ENCODE peak calls at places on chromosomes 13 and 19, in four cellular contexts. One of them, this sample, is unnamed.
A peak's percentile ranks its signal among the peaks of the same experiment; 100 is the strongest.

GRCh38 chr19:46762245-46762890 is 16.1 kb upstream of the STRN4 start:
- DNase-seq in tibial nerve: no peak
- DNase-seq in BJ: no peak
- DNase-seq in OCI-LY7: no peak
- DNase-seq in this sample: no peak

GRCh38 chr13:34627499-34627898 is 314.6 kb upstream of the NBEA start:
- DNase-seq in tibial nerve: no peak
- DNase-seq in BJ: no peak
- DNase-seq in OCI-LY7: no peak
- DNase-seq in this sample: no peak

GRCh38 chr13:44857061-44857460 is 132.2 kb downstream of the NUFIP1 start:
- DNase-seq in tibial nerve: no peak
- DNase-seq in BJ: no peak
- DNase-seq in OCI-LY7: no peak
- DNase-seq in this sample: no peak

GRCh38 chr19:18194554-18195238 is 1.7 kb downstream of the MPV17L2 start:
- DNase-seq in tibial nerve: no peak
- DNase-seq in BJ: no peak
- DNase-seq in OCI-LY7: peak; percentile 66
- DNase-seq in this sample: no peak

GRCh38 chr13:113584870-113585671 is 518 bp downstream of the TFDP1 start:
- DNase-seq in tibial nerve: no peak
- DNase-seq in BJ: no peak
- DNase-seq in OCI-LY7: peak; percentile 36
- DNase-seq in this sample: no peak

GRCh38 chr19:12247644-12248222 is 47.0 kb downstream of the ZNF44 start:
- DNase-seq in tibial nerve: no peak
- DNase-seq in BJ: no peak
- DNase-seq in OCI-LY7: no peak
- DNase-seq in this sample: no peak

GRCh38 chr13:94233401-94233800 is 246.1 kb downstream of the DCT start:
- DNase-seq in tibial nerve: no peak
- DNase-seq in BJ: peak; percentile 44
- DNase-seq in OCI-LY7: no peak
- DNase-seq in this sample: peak; percentile 50

GRCh38 chr19:38004505-38005223 is 97.7 kb downstream of the SIPA1L3 start:
- DNase-seq in tibial nerve: peak; percentile 74
- DNase-seq in BJ: peak; percentile 95
- DNase-seq in OCI-LY7: peak; percentile 93
- DNase-seq in this sample: peak; percentile 96

GRCh38 chr13:80924596-80924995 is 583.7 kb upstream of the SPRY2 start:
- DNase-seq in tibial nerve: no peak
- DNase-seq in BJ: no peak
- DNase-seq in OCI-LY7: no peak
- DNase-seq in this sample: no peak

GRCh38 chr19:13033244-13033643 is 38.0 kb downstream of the NFIX start:
- DNase-seq in tibial nerve: no peak
- DNase-seq in BJ: no peak
- DNase-seq in OCI-LY7: peak; percentile 19
- DNase-seq in this sample: no peak

GRCh38 chr19:17103177-17103576 is 27.6 kb downstream of the MYO9B start:
- DNase-seq in tibial nerve: no peak
- DNase-seq in BJ: no peak
- DNase-seq in OCI-LY7: no peak
- DNase-seq in this sample: no peak
- TF ChIP-seq CTCF in tibial nerve: no peak
- TF ChIP-seq CTCF in BJ: peak; percentile 72
- TF ChIP-seq CTCF in OCI-LY7: peak; percentile 77
- TF ChIP-seq CTCF in this sample: peak; percentile 74

DNA sequence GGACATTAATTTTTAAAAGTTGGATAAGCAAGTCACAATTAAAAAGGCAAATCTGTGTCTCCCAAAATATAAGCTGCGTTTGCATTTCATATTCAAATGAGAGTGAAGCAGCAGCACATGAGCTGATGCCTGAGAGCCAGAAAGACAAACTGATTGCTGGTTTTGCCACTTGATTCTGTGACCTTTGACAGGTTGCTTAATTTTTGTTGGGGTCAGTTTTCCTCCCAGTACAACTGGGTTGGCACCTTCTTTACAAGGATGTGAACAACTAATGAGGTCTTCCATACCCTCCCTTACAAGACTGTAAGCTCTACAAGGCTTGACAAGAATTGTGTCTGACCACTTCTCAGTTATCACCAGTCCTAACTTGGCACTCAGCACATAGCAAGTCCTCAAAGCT is 8.1 kb upstream of the KLF12 start:
- DNase-seq in tibial nerve: no peak
- DNase-seq in BJ: no peak
- DNase-seq in OCI-LY7: no peak
- DNase-seq in this sample: no peak
- H3K4me3 ChIP-seq in tibial nerve: no peak overlapping the region
- H3K4me3 ChIP-seq in BJ: no peak overlapping the region
- H3K4me3 ChIP-seq in OCI-LY7: no peak overlapping the region
- H3K4me3 ChIP-seq in this sample: no peak overlapping the region

DNA sequence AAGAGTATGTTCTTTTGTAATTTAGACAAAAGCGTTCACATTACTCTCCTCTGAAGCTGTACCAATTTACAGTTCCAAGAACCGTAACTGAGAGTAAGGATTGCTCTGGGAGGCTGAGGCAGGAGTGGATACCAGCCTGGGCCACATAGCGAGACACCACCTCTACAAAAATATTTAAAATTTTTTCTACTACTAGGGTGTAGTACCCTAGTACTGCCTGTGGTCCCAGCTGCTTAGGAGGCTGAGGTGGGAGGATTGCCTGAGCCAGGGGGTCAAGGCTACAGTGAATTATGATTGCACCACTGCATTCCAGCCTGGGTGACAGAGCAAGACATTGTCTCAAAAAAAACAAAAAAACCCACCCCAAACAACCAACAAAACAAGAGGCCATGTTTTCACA is 12.1 kb upstream of the CYP2A6 start:
- DNase-seq in tibial nerve: no peak
- DNase-seq in BJ: no peak
- DNase-seq in OCI-LY7: no peak
- DNase-seq in this sample: no peak
- TF ChIP-seq CTCF in tibial nerve: no peak
- TF ChIP-seq CTCF in BJ: peak; percentile 7
- TF ChIP-seq CTCF in OCI-LY7: no peak
- TF ChIP-seq CTCF in this sample: peak; percentile 7

GRCh38 chr19:16001481-16002312 is 52.9 kb downstream of the OR10H4 start:
- DNase-seq in tibial nerve: no peak
- DNase-seq in BJ: no peak
- DNase-seq in OCI-LY7: peak; percentile 8
- DNase-seq in this sample: no peak
- H3K4me3 ChIP-seq in tibial nerve: peak overlapping the region; percentile 18
- H3K4me3 ChIP-seq in BJ: peak overlapping the region; percentile 28
- H3K4me3 ChIP-seq in OCI-LY7: peak overlapping the region; percentile 26
- H3K4me3 ChIP-seq in this sample: peak overlapping the region; percentile 37

GRCh38 chr13:53206455-53206854 is 177.8 kb downstream of the OLFM4 start:
- DNase-seq in tibial nerve: no peak
- DNase-seq in BJ: no peak
- DNase-seq in OCI-LY7: peak; percentile 1
- DNase-seq in this sample: no peak
- TF ChIP-seq CTCF in tibial nerve: no peak
- TF ChIP-seq CTCF in BJ: peak; percentile 33
- TF ChIP-seq CTCF in OCI-LY7: peak; percentile 72
- TF ChIP-seq CTCF in this sample: peak; percentile 13

DNA sequence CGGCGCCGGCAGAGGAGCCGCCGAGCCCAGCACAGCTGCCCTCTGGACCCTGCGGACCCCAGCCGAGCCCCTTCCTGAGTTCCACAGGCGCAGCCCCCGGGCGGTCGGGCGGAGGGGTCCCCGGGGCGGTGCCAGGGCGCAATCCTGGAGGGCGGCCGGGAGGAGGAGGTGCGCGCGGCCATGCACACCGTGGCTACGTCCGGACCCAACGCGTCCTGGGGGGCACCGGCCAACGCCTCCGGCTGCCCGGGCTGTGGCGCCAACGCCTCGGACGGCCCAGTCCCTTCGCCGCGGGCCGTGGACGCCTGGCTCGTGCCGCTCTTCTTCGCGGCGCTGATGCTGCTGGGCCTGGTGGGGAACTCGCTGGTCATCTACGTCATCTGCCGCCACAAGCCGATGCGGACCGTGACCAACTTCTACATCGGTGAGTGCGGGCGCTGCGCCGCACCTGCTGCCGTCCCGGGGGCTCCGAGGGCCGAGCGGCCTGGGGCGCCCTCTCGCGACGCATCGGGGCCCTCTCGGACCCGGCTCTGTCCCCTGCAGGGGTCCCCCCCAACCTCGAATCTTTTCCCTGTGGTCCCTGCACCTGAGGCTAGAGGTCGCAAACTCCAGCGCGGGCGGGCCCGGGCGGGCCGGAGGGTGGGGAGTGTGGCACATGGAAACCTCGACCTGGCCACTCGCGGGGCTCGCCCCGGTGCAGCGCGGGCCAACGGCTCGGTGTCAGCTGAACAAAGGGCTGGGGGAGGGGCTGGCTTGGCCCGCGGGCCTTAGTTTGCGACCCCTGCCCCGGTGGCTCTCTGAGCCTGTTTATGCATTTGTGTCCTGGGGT is at the start of gene KISS1R:
- DNase-seq in tibial nerve: no peak
- DNase-seq in BJ: no peak
- DNase-seq in OCI-LY7: peak; percentile 78
- DNase-seq in this sample: no peak
- H3K4me3 ChIP-seq in tibial nerve: peak within 1 kb of the TSS; percentile 14
- H3K4me3 ChIP-seq in BJ: no peak within 1 kb of the TSS
- H3K4me3 ChIP-seq in OCI-LY7: peak within 1 kb of the TSS; percentile 23
- H3K4me3 ChIP-seq in this sample: no peak within 1 kb of the TSS

GRCh38 chr19:4354897-4355296 is 11.5 kb downstream of the MPND start:
- DNase-seq in tibial nerve: no peak
- DNase-seq in BJ: no peak
- DNase-seq in OCI-LY7: no peak
- DNase-seq in this sample: no peak

GRCh38 chr19:4357921-4358326 is 14.6 kb downstream of the MPND start:
- DNase-seq in tibial nerve: no peak
- DNase-seq in BJ: no peak
- DNase-seq in OCI-LY7: no peak
- DNase-seq in this sample: no peak

GRCh38 chr19:4359627-4360000 is 16.3 kb downstream of the MPND start:
- DNase-seq in tibial nerve: no peak
- DNase-seq in BJ: no peak
- DNase-seq in OCI-LY7: no peak
- DNase-seq in this sample: no peak

GRCh38 chr19:4358709-4359626 is 15.6 kb downstream of the MPND start:
- DNase-seq in tibial nerve: no peak
- DNase-seq in BJ: no peak
- DNase-seq in OCI-LY7: no peak
- DNase-seq in this sample: no peak

GRCh38 chr19:4357095-4357797 is 13.9 kb downstream of the MPND start:
- DNase-seq in tibial nerve: no peak
- DNase-seq in BJ: no peak
- DNase-seq in OCI-LY7: no peak
- DNase-seq in this sample: no peak
- TF ChIP-seq CTCF in tibial nerve: no peak
- TF ChIP-seq CTCF in BJ: no peak
- TF ChIP-seq CTCF in OCI-LY7: no peak
- TF ChIP-seq CTCF in this sample: no peak